ENCODE peak calls at places on chromosomes 11 and 22, in ten cellular contexts. Y, W, G, P, T, H, C, L, I and J are unnamed samples.

GRCh38 chr22:33848251-33848650 is 72.0 kb downstream of the LARGE1 start:
- DNase-seq in G (no peak), L (no peak), I (no peak), T (no peak), C (no peak), P (no peak), H (no peak), Y (no peak), W (no peak), J (no peak)

GRCh38 chr22:41524809-41525449 is 19.3 kb downstream of the POLR3H start:
- DNase-seq in H (no peak), T (peak; percentile 17), W (peak; percentile 76), C (no peak), L (peak; percentile 35), Y (no peak), P (no peak), I (no peak), G (no peak), J (no peak)

GRCh38 chr11:9314291-9315077 is at the start of gene TMEM41B:
- DNase-seq in L (peak; percentile 98), W (peak; percentile 98), I (peak; percentile 100), T (peak; percentile 99), Y (peak; percentile 94), G (peak; percentile 99), H (peak; percentile 98), P (peak; percentile 97), C (peak; percentile 98), J (peak; percentile 99)

GRCh38 chr22:35971418-35972119 is 57.1 kb downstream of the RBFOX2 start:
- DNase-seq in T (no peak), L (no peak), C (no peak), W (no peak), Y (peak; percentile 80), H (peak; percentile 4), G (no peak), P (no peak), I (peak; percentile 49), J (peak; percentile 23)

GRCh38 chr11:74265256-74265655 is 46.2 kb downstream of the P4HA3 start:
- DNase-seq in Y (no peak), P (no peak), T (no peak), G (no peak), I (no peak), L (no peak), W (no peak), H (no peak), C (no peak), J (no peak)

GRCh38 chr11:102760355-102761035 is 19.9 kb downstream of the MMP10 start:
- DNase-seq in Y (peak; percentile 88), T (no peak), L (no peak), C (no peak), H (no peak), P (no peak), I (peak; percentile 72), W (no peak), G (no peak), J (peak; percentile 25)

GRCh38 chr11:94895971-94896370 is 77.4 kb downstream of the CWC15 start:
- DNase-seq in G (no peak), P (no peak), L (no peak), C (no peak), I (peak; percentile 15), Y (no peak), W (no peak), H (no peak), T (no peak), J (no peak)

GRCh38 chr11:115741376-115741775 is 237.2 kb upstream of the CADM1 start:
- DNase-seq in I (no peak), Y (no peak), C (no peak), W (no peak), G (no peak), H (peak; percentile 74), T (no peak), P (no peak), L (no peak), J (peak; percentile 54)

GRCh38 chr11:116931206-116931953 is 94.0 kb upstream of the APOA1 start:
- DNase-seq in I (peak; percentile 20), T (no peak), C (no peak), G (no peak), Y (no peak), P (no peak), H (no peak), W (peak; percentile 78), L (no peak), J (no peak)

GRCh38 chr11:126328938-126329643 is 25.2 kb downstream of the DCPS start:
- DNase-seq in I (no peak), W (no peak), P (no peak), T (no peak), G (no peak), L (no peak), Y (no peak), H (no peak), C (no peak), J (no peak)

GRCh38 chr11:18706330-18707243 is 8.0 kb downstream of the TMEM86A start:
- DNase-seq in T (peak; percentile 20), P (peak; percentile 43), W (peak; percentile 73), G (peak; percentile 57), Y (no peak), I (no peak), H (peak; percentile 70), L (peak; percentile 78), C (no peak), J (peak; percentile 75)

GRCh38 chr22:37241351-37242142 is 2.5 kb downstream of the RAC2 start:
- DNase-seq in W (no peak), T (no peak), H (no peak), Y (no peak), I (no peak), G (no peak), C (no peak), L (no peak), P (no peak), J (no peak)

GRCh38 chr22:40679964-40680818 is 907 bp downstream of the MCHR1 start:
- DNase-seq in I (no peak), L (no peak), C (no peak), Y (no peak), T (no peak), G (no peak), W (no peak), P (peak; percentile 20), H (no peak), J (no peak)

GRCh38 chr22:50271519-50271970 is 1.4 kb upstream of the MAPK11 start:
- DNase-seq in P (peak; percentile 24), G (peak; percentile 71), C (no peak), L (peak; percentile 78), Y (no peak), T (no peak), H (peak; percentile 66), I (peak; percentile 87), W (no peak), J (peak; percentile 65)

GRCh38 chr11:18956630-18957029 is 17.4 kb upstream of the MRGPRX1 start:
- DNase-seq in H (no peak), I (no peak), P (no peak), C (no peak), W (no peak), T (no peak), G (no peak), L (no peak), Y (no peak), J (no peak)

GRCh38 chr11:86518211-86518610 is 143.5 kb downstream of the CCDC81 start:
- DNase-seq in I (no peak), H (no peak), Y (no peak), G (no peak), L (no peak), T (no peak), P (no peak), W (no peak), C (no peak), J (no peak)